ENCODE peak calls at places on chromosome 15, in six cellular contexts. W is kidney, F is upper lobe of right lung, G is cardiac muscle cell, X is fibroblast of lung, Y is transverse colon. Z is an unnamed sample.

GRCh38 chr15:41775651-41776050 is 1.4 kb downstream of the MAPKBP1 start:
- DNase-seq in W (no peak), F (no peak), G (no peak), X (peak), Y (no peak), Z (peak)

GRCh38 chr15:41671656-41672636 is 11.7 kb downstream of the MGA start:
- DNase-seq in W (no peak), F (no peak), G (no peak), X (no peak), Y (no peak), Z (no peak)

GRCh38 chr15:80160570-80161156 is 7.9 kb downstream of the FAH start:
- DNase-seq in W (no peak), F (peak), G (peak), X (peak), Y (peak), Z (peak)

GRCh38 chr15:92959219-92959618 is 59.1 kb downstream of the CHD2 start:
- DNase-seq in W (no peak), F (no peak), G (no peak), X (no peak), Y (no peak), Z (no peak)

GRCh38 chr15:55685292-55685691 is 57.7 kb downstream of the PRTG start:
- DNase-seq in W (no peak), F (no peak), G (no peak), X (no peak), Y (no peak), Z (no peak)

GRCh38 chr15:96992817-96993216 is 662.3 kb downstream of the NR2F2 start:
- DNase-seq in W (no peak), F (no peak), G (no peak), X (no peak), Y (no peak), Z (no peak)

GRCh38 chr15:77168211-77168610 is 97.3 kb upstream of the TSPAN3 start:
- DNase-seq in W (no peak), F (no peak), G (no peak), X (peak), Y (no peak), Z (no peak)

GRCh38 chr15:41241251-41241964 is 10.3 kb downstream of the CHP1 start:
- DNase-seq in W (no peak), F (no peak), G (peak), X (no peak), Y (peak), Z (no peak)

GRCh38 chr15:101194246-101195138 is 57.4 kb downstream of the CHSY1 start:
- DNase-seq in W (no peak), F (no peak), G (no peak), X (no peak), Y (no peak), Z (no peak)

GRCh38 chr15:33279613-33280205 is 31.1 kb upstream of the RYR3 start:
- DNase-seq in W (no peak), F (no peak), G (no peak), X (peak), Y (no peak), Z (peak)

GRCh38 chr15:30956216-30956803 is 35.1 kb downstream of the MTMR10 start:
- DNase-seq in W (no peak), F (no peak), G (no peak), X (peak), Y (no peak), Z (no peak)

GRCh38 chr15:66115568-66116206 is 137.9 kb downstream of the MEGF11 start:
- DNase-seq in W (peak), F (no peak), G (no peak), X (no peak), Y (peak), Z (no peak)

GRCh38 chr15:77630064-77630463 is 2.6 kb downstream of the LINGO1 start:
- DNase-seq in W (no peak), F (no peak), G (no peak), X (no peak), Y (peak), Z (no peak)

GRCh38 chr15:47293763-47294162 is 423.5 kb upstream of the SEMA6D start:
- DNase-seq in W (peak), F (peak), G (no peak), X (peak), Y (peak), Z (no peak)

GRCh38 chr15:90201150-90201943 is at the start of gene SEMA4B:
- DNase-seq in W (peak), F (peak), G (peak), X (peak), Y (peak), Z (peak)

GRCh38 chr15:66883322-66883911 is 181.4 kb downstream of the SMAD6 start:
- DNase-seq in W (peak), F (peak), G (peak), X (peak), Y (peak), Z (peak)

GRCh38 chr15:60115579-60116415 is 111.7 kb downstream of the FOXB1 start:
- DNase-seq in W (no peak), F (no peak), G (no peak), X (peak), Y (no peak), Z (peak)

GRCh38 chr15:69034352-69034751 is 19.9 kb downstream of the NOX5 start:
- DNase-seq in W (no peak), F (no peak), G (no peak), X (peak), Y (no peak), Z (peak)

GRCh38 chr15:76987896-76988860 is 6.7 kb upstream of the PSTPIP1 start:
- DNase-seq in W (no peak), F (peak), G (no peak), X (no peak), Y (peak), Z (no peak)

GRCh38 chr15:77632760-77633133 is at the start of gene LINGO1:
- DNase-seq in W (no peak), F (no peak), G (peak), X (peak), Y (no peak), Z (no peak)

GRCh38 chr15:44729394-44729913 is 6.9 kb upstream of the TRIM69 start:
- DNase-seq in W (peak), F (peak), G (no peak), X (no peak), Y (peak), Z (no peak)

GRCh38 chr15:43828061-43828657 is 1.4 kb downstream of the WDR76 start:
- DNase-seq in W (no peak), F (no peak), G (no peak), X (no peak), Y (no peak), Z (no peak)

GRCh38 chr15:94177112-94177511 is 54.2 kb upstream of the MCTP2 start:
- DNase-seq in W (no peak), F (no peak), G (no peak), X (peak), Y (no peak), Z (peak)

GRCh38 chr15:38613085-38613484 is 48.5 kb upstream of the RASGRP1 start:
- DNase-seq in W (no peak), F (no peak), G (no peak), X (no peak), Y (no peak), Z (no peak)

GRCh38 chr15:90159213-90159612 is 41.9 kb upstream of the SEMA4B start:
- DNase-seq in W (no peak), F (no peak), G (no peak), X (no peak), Y (peak), Z (no peak)

GRCh38 chr15:54518145-54518941 is 540.1 kb downstream of the UNC13C start:
- DNase-seq in W (no peak), F (no peak), G (no peak), X (no peak), Y (no peak), Z (no peak)

GRCh38 chr15:34613997-34614396 is 30.5 kb upstream of the GOLGA8B start:
- DNase-seq in W (no peak), F (no peak), G (no peak), X (no peak), Y (no peak), Z (no peak)

GRCh38 chr15:48565560-48566482 is 79.7 kb downstream of the FBN1 start:
- DNase-seq in W (no peak), F (no peak), G (no peak), X (peak), Y (no peak), Z (peak)

GRCh38 chr15:60396100-60396499 is 1.7 kb downstream of the ANXA2 start:
- DNase-seq in W (no peak), F (no peak), G (no peak), X (peak), Y (no peak), Z (no peak)

GRCh38 chr15:89141885-89142284 is 53.6 kb downstream of the ABHD2 start:
- DNase-seq in W (no peak), F (no peak), G (no peak), X (peak), Y (no peak), Z (no peak)
- H3K27ac ChIP-seq in W (no peak), F (peak), G (no peak), X (no peak), Y (no peak), Z (no peak)

GRCh38 chr15:51649659-51650521 is 27.3 kb upstream of the DMXL2 start:
- DNase-seq in W (no peak), F (no peak), G (peak), X (peak), Y (peak), Z (peak)
- TF ChIP-seq CTCF in W (peak), F (peak), G (peak), X (peak), Y (peak), Z (peak)

GRCh38 chr15:67884009-67884408 is 44.2 kb upstream of the RNU6-1 start:
- DNase-seq in W (no peak), F (no peak), G (no peak), X (no peak), Y (no peak), Z (no peak)
- H3K27ac ChIP-seq in W (no peak), F (peak), G (peak), X (no peak), Y (peak), Z (peak)

GRCh38 chr15:58758141-58758540 is 8.6 kb upstream of the ADAM10 start:
- DNase-seq in W (no peak), F (no peak), G (no peak), X (no peak), Y (no peak), Z (no peak)
- TF ChIP-seq CTCF in W (peak), F (peak), G (peak), X (peak), Y (no peak), Z (no peak)

GRCh38 chr15:85870216-85871014 is 75.7 kb upstream of the KLHL25 start:
- DNase-seq in W (no peak), F (no peak), G (no peak), X (no peak), Y (no peak), Z (no peak)
- H3K27ac ChIP-seq in W (no peak), F (no peak), G (no peak), X (no peak), Y (no peak), Z (no peak)

GRCh38 chr15:62904511-62904910 is 138.0 kb upstream of the TPM1 start:
- DNase-seq in W (no peak), F (no peak), G (no peak), X (no peak), Y (no peak), Z (no peak)
- TF ChIP-seq CTCF in W (peak), F (no peak), G (no peak), X (peak), Y (no peak), Z (no peak)

GRCh38 chr15:51830279-51830806 is 890 bp downstream of the TMOD3 start:
- DNase-seq in W (no peak), F (no peak), G (peak), X (peak), Y (no peak), Z (no peak)

GRCh38 chr15:51833782-51834181 is 4.3 kb downstream of the TMOD3 start:
- DNase-seq in W (no peak), F (no peak), G (no peak), X (no peak), Y (no peak), Z (no peak)

GRCh38 chr15:51829360-51830278 is at the start of gene TMOD3:
- DNase-seq in W (peak), F (peak), G (peak), X (peak), Y (peak), Z (peak)

GRCh38 chr15:51825701-51826100 is 3.8 kb upstream of the TMOD3 start:
- DNase-seq in W (no peak), F (no peak), G (no peak), X (no peak), Y (no peak), Z (no peak)

DNA sequence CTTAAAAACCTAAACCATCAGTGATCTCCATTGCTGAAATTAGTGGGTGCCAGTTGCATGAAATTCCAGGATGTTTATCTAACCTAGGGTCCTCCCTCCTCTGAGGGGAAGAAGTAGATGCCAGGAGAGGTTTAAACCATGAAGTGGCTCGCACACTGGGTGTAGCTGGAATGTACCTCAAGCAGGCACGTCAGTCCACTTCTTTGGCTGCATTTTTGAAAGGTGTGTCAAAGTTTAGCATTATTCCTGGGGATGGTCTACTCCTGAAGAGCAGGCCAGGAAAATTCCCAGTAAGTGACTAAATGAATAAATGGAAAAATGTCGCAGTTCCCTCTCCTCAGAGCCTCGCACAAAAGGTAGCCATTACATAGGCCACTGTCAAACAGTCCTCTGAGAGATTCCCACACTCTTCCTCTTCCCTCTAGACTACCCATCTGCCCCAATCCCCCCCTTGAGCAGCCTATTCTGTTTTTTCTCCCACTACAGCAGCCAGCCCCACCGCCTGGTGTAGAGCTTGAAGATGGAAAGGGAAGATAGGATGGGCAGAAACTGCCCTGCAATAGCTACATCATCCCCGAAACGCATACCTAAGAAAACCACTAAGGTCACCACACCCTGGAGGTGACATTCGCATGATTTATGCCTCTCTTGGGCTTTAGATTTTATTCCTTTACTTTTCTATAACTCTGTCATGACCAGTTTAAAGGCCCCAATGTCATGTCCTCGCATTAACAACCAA is 663 bp upstream of the TMOD3 start:
- DNase-seq in W (no peak), F (no peak), G (no peak), X (peak), Y (no peak), Z (peak)
- H3K27ac ChIP-seq in W (no peak), F (peak), G (no peak), X (no peak), Y (peak), Z (peak)

GRCh38 chr15:99384992-99385669 is 133.8 kb downstream of the LRRC28 start:
- DNase-seq in W (no peak), F (no peak), G (no peak), X (no peak), Y (no peak), Z (no peak)
- TF ChIP-seq CTCF in W (no peak), F (no peak), G (peak), X (no peak), Y (no peak), Z (no peak)

DNA sequence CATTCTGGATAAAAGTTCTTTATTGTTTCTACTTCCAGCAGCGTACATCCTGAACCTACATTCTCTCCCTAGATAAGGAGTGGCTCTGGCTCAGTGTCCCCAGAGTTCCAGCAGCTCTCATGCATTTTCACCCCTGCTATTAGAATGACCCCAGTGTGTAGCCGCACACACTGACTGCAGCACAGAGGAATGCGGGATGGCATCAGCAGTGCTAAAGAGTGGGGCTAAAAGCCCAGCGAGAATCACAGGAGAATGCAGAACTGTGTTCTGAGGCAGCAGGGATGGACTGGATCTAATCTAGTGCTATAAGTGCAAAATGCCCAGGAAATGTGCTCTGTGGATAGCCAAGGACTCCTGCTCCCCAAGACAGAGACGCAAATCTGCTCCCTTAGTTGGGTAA is 66.4 kb upstream of the TJP1 start:
- DNase-seq in W (no peak), F (no peak), G (peak), X (peak), Y (no peak), Z (no peak)
- H3K27ac ChIP-seq in W (no peak), F (no peak), G (peak), X (no peak), Y (no peak), Z (no peak)

GRCh38 chr15:64739216-64739976 is 36.0 kb downstream of the RBPMS2 start:
- DNase-seq in W (no peak), F (no peak), G (no peak), X (no peak), Y (no peak), Z (no peak)

GRCh38 chr15:64738231-64739095 is 36.9 kb downstream of the RBPMS2 start:
- DNase-seq in W (no peak), F (no peak), G (no peak), X (no peak), Y (no peak), Z (no peak)

GRCh38 chr15:64742921-64743320 is 32.5 kb downstream of the RBPMS2 start:
- DNase-seq in W (no peak), F (no peak), G (no peak), X (no peak), Y (no peak), Z (no peak)

GRCh38 chr15:64742385-64742784 is 33.0 kb downstream of the RBPMS2 start:
- DNase-seq in W (no peak), F (no peak), G (no peak), X (no peak), Y (no peak), Z (no peak)

GRCh38 chr15:64740361-64741170 is 34.8 kb downstream of the RBPMS2 start:
- DNase-seq in W (peak), F (peak), G (no peak), X (peak), Y (peak), Z (peak)
- TF ChIP-seq CTCF in W (peak), F (peak), G (peak), X (peak), Y (no peak), Z (no peak)

Z was measured in RWPE1.